ENCODE peak calls at places on chromosomes 16 and 17, in four cellular contexts. One of them, this sample, is unnamed.

GRCh38 chr17:20225162-20226115 is 216.3 kb downstream of the SPECC1 start:
- DNase-seq in iris pigment epithelial cell: no peak
- DNase-seq in WTC11: no peak
- DNase-seq in OCI-LY7: no peak
- DNase-seq in this sample: no peak

GRCh38 chr16:56964243-56965148 is 2.7 kb downstream of the CETP start:
- DNase-seq in OCI-LY7: peak; percentile 96
- DNase-seq in iris pigment epithelial cell: peak; percentile 85
- DNase-seq in WTC11: peak; percentile 98
- DNase-seq in this sample: peak; percentile 90

GRCh38 chr16:50671644-50672260 is 9.4 kb downstream of the SNX20 start:
- DNase-seq in iris pigment epithelial cell: peak; percentile 23
- DNase-seq in OCI-LY7: peak; percentile 50
- DNase-seq in WTC11: peak; percentile 59
- DNase-seq in this sample: peak; percentile 36

GRCh38 chr16:76854234-76854633 is 336.8 kb upstream of the MON1B start:
- DNase-seq in WTC11: no peak
- DNase-seq in OCI-LY7: peak; percentile 38
- DNase-seq in iris pigment epithelial cell: peak; percentile 1
- DNase-seq in this sample: no peak

GRCh38 chr16:17343028-17343427 is 127.7 kb downstream of the XYLT1 start:
- DNase-seq in iris pigment epithelial cell: no peak
- DNase-seq in WTC11: no peak
- DNase-seq in OCI-LY7: no peak
- DNase-seq in this sample: no peak

GRCh38 chr17:41894791-41895331 is 23.9 kb downstream of the ACLY start:
- DNase-seq in iris pigment epithelial cell: peak; percentile 80
- DNase-seq in OCI-LY7: no peak
- DNase-seq in WTC11: no peak
- DNase-seq in this sample: peak; percentile 75

GRCh38 chr16:13322357-13322756 is 421.0 kb downstream of the SHISA9 start:
- DNase-seq in OCI-LY7: peak; percentile 66
- DNase-seq in iris pigment epithelial cell: no peak
- DNase-seq in WTC11: no peak
- DNase-seq in this sample: no peak

GRCh38 chr16:3797904-3798811 is 80.8 kb upstream of the TRAP1 start:
- DNase-seq in WTC11: no peak
- DNase-seq in OCI-LY7: no peak
- DNase-seq in iris pigment epithelial cell: no peak
- DNase-seq in this sample: no peak

GRCh38 chr17:83103200-83103937 is 24.0 kb downstream of the METRNL start:
- DNase-seq in iris pigment epithelial cell: no peak
- DNase-seq in OCI-LY7: peak; percentile 30
- DNase-seq in WTC11: peak; percentile 93
- DNase-seq in this sample: no peak

This sample was measured in amniotic epithelial cell.